ENCODE peak calls at places on chromosome 6, in seven cellular contexts. G, M, Q, I, H, S and X are unnamed samples.
A peak's percentile ranks its signal among the peaks of the same experiment; 100 is the strongest.

GRCh38 chr6:126905917-126906316 is 212.6 kb upstream of the RSPO3 start:
- DNase-seq in G (no peak), M (no peak), Q (peak; percentile 36), I (peak; percentile 47), H (peak; percentile 24), S (no peak), X (no peak)

GRCh38 chr6:1263039-1263849 is 48.7 kb upstream of the FOXQ1 start:
- DNase-seq in G (no peak), M (no peak), Q (no peak), I (peak; percentile 20), H (no peak), S (no peak), X (no peak)

GRCh38 chr6:68728124-68728523 is 93.0 kb downstream of the ADGRB3 start:
- DNase-seq in G (no peak), M (no peak), Q (no peak), I (peak; percentile 45), H (peak; percentile 56), S (no peak), X (no peak)

GRCh38 chr6:148140772-148141557 is 201.7 kb upstream of the SASH1 start:
- DNase-seq in G (no peak), M (no peak), Q (peak; percentile 41), I (no peak), H (peak; percentile 15), S (no peak), X (no peak)

GRCh38 chr6:45640811-45641210 is 263.1 kb upstream of the SUPT3H start:
- DNase-seq in G (no peak), M (no peak), Q (no peak), I (no peak), H (no peak), S (no peak), X (no peak)

GRCh38 chr6:145544514-145544913 is 190.8 kb downstream of the EPM2A start:
- DNase-seq in G (no peak), M (no peak), Q (no peak), I (peak; percentile 12), H (no peak), S (no peak), X (no peak)

GRCh38 chr6:149918151-149918905 is 4.6 kb downstream of the RAET1G start:
- DNase-seq in G (no peak), M (no peak), Q (no peak), I (no peak), H (no peak), S (no peak), X (no peak)

GRCh38 chr6:7086488-7086887 is 21.3 kb upstream of the RREB1 start:
- DNase-seq in G (no peak), M (no peak), Q (no peak), I (peak; percentile 31), H (peak; percentile 26), S (peak; percentile 21), X (no peak)

GRCh38 chr6:12344949-12345693 is 55.0 kb downstream of the EDN1 start:
- DNase-seq in G (no peak), M (no peak), Q (no peak), I (no peak), H (no peak), S (no peak), X (no peak)

GRCh38 chr6:87682310-87682709 is 19.7 kb downstream of the AKIRIN2 start:
- DNase-seq in G (no peak), M (no peak), Q (no peak), I (no peak), H (no peak), S (no peak), X (no peak)

GRCh38 chr6:141401168-141401567 is 731.6 kb upstream of the GJE1 start:
- DNase-seq in G (no peak), M (no peak), Q (no peak), I (peak; percentile 14), H (peak; percentile 67), S (no peak), X (no peak)

GRCh38 chr6:118509009-118509617 is 39.0 kb upstream of the PLN start:
- DNase-seq in G (no peak), M (no peak), Q (peak; percentile 40), I (peak; percentile 76), H (peak; percentile 63), S (no peak), X (no peak)

GRCh38 chr6:138031417-138031816 is 75.8 kb downstream of the PERP start:
- DNase-seq in G (no peak), M (no peak), Q (no peak), I (no peak), H (no peak), S (no peak), X (no peak)

GRCh38 chr6:33927551-33927950 is 123.7 kb upstream of the MLN start:
- DNase-seq in G (no peak), M (no peak), Q (peak; percentile 38), I (peak; percentile 62), H (no peak), S (no peak), X (no peak)

GRCh38 chr6:80454197-80454596 is 347.7 kb downstream of the BCKDHB start:
- DNase-seq in G (no peak), M (no peak), Q (peak; percentile 95), I (peak; percentile 94), H (peak; percentile 85), S (no peak), X (no peak)